ENCODE peak calls at places on chromosomes 5 and 9, in nine cellular contexts. I, E, A, R, S, D, M, H and U are unnamed samples.
A peak's percentile ranks its signal among the peaks of the same experiment; 100 is the strongest.

GRCh38 chr5:6780802-6781391 is 67.7 kb downstream of the TENT4A start:
- DNase-seq in I (no peak), E (no peak), A (peak; percentile 72), R (no peak), S (peak; percentile 52), D (no peak), M (peak; percentile 22), H (no peak), U (no peak)

GRCh38 chr5:158563774-158564390 is 535.8 kb downstream of the EBF1 start:
- DNase-seq in I (no peak), E (no peak), A (no peak), R (no peak), S (peak; percentile 26), D (no peak), M (no peak), H (no peak), U (no peak)

GRCh38 chr9:32954642-32955041 is 46.8 kb downstream of the APTX start:
- DNase-seq in I (no peak), E (peak; percentile 5), A (no peak), R (no peak), S (no peak), D (no peak), M (no peak), H (peak; percentile 63), U (peak; percentile 85)

GRCh38 chr5:1312206-1312605 is 17.3 kb upstream of the TERT start:
- DNase-seq in I (no peak), E (no peak), A (peak; percentile 19), R (no peak), S (peak; percentile 46), D (no peak), M (no peak), H (no peak), U (no peak)

GRCh38 chr5:111984044-111984443 is 227.1 kb upstream of the NREP start:
- DNase-seq in I (no peak), E (peak; percentile 67), A (no peak), R (no peak), S (no peak), D (no peak), M (no peak), H (peak; percentile 92), U (peak; percentile 99)

GRCh38 chr9:23153058-23153457 is 673.0 kb downstream of the ELAVL2 start:
- DNase-seq in I (no peak), E (no peak), A (peak; percentile 66), R (no peak), S (peak; percentile 23), D (no peak), M (no peak), H (no peak), U (no peak)

GRCh38 chr9:134536931-134537330 is 104.7 kb upstream of the COL5A1 start:
- DNase-seq in I (no peak), E (no peak), A (no peak), R (no peak), S (no peak), D (no peak), M (no peak), H (no peak), U (no peak)

GRCh38 chr9:136107155-136107952 is 11.3 kb downstream of the TMEM250 start:
- DNase-seq in I (no peak), E (no peak), A (no peak), R (peak; percentile 22), S (peak; percentile 38), D (no peak), M (no peak), H (no peak), U (no peak)

DNA sequence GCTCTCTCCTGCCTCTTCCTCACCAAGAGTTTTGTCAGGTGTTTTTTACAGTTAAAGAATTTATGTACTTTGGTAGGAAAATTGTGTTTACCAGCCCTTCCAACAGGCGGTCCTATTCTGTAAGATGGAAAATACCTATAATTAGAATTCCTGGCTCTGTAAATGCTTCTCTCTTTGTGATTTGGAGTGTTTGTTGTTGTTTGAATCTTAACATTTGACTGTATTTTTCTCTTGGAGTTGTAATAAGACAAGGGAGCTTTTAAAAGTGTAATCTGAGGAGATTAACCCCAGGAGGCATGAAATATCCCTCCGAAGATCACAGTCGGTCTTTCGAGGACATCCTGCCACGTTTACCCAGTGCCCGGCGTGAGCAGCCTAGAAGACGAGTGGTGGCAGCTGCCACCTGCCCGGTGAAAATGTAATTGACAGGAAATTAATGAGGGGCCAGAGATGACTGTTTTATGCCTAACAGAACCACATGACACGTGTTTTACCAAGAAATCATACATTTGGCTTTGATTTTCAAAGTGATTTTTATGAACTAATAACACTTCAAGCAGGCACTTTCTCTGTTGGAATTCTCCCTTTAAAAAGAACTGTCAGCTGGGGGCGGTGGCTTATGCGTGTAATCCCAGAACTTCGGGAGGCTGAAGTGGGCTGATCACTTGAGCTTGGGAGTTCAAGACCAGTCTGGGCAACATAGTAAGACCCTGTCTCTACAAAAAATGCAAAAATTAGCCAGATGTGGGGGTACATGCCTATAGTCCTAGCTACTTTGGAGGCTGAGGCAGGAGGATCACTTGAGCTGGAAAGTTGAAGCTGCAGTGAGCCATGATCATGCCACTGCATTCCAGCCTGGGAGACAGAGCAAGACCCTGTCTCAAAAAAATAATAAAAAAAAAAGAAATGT is 20.0 kb downstream of the ANKRD33B start:
- DNase-seq in I (no peak), E (no peak), A (no peak), R (no peak), S (peak; percentile 52), D (no peak), M (no peak), H (no peak), U (no peak)
- H3K4me3 ChIP-seq in I (no peak overlapping the region), E (no peak overlapping the region), A (no peak overlapping the region), R (no peak overlapping the region), S (peak overlapping the region; percentile 29), D (no peak overlapping the region), M (no peak overlapping the region), H (no peak overlapping the region), U (no peak overlapping the region)

DNA sequence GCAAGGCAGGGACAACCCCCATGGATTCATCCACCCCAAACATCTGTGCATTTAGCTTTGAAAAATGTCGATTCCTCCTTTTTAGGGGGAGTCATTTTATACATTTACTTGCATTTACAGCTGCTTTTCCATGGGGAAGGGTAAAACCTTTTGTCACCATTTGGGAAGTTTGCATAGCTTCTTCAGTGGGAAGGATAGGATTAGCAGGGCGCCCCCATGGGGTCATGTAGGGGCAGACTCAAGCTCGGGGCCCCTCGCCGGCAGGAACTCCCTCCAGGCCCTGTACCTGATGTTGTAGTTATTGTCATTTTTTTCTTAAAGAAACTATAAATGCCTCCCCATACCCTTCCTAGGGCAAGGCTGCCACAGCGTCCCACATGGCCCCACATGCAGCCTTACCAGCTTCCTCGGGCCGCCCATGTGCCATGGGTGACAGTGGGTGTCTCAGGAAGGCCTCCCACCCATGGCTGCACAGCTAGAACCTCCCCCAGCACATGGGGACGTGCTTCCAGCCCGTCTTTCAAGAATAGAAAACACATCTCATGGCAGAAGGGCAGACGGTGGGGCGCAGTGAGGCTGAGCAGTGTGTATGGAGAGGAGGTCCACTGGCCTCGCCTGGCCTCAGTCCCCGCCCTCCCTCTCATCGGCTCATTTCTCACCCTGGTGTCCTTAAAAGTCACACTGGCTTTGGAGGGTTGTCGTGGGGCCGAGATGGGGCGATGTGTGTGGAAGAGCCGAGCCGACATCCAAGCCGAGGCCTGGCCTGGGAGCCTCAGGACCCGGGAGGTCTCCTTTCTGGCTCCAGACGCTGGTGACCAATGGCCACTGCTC is 76.1 kb upstream of the OTULINL start:
- DNase-seq in I (no peak), E (no peak), A (peak; percentile 71), R (no peak), S (no peak), D (no peak), M (no peak), H (no peak), U (no peak)
- TF ChIP-seq CTCF in I (peak; percentile 9), E (peak; percentile 8), A (peak; percentile 68), R (no peak), S (peak; percentile 57), D (no peak), M (no peak), H (no peak), U (no peak)

GRCh38 chr5:32506251-32506661 is 61.7 kb upstream of the ZFR start:
- DNase-seq in I (no peak), E (no peak), A (no peak), R (no peak), S (no peak), D (no peak), M (no peak), H (peak; percentile 17), U (no peak)

GRCh38 chr5:32507738-32508434 is 63.3 kb upstream of the ZFR start:
- DNase-seq in I (no peak), E (no peak), A (no peak), R (no peak), S (no peak), D (peak; percentile 64), M (no peak), H (peak; percentile 95), U (peak; percentile 93)

GRCh38 chr5:32506809-32507208 is 62.3 kb upstream of the ZFR start:
- DNase-seq in I (no peak), E (no peak), A (no peak), R (no peak), S (no peak), D (peak; percentile 37), M (no peak), H (peak; percentile 91), U (peak; percentile 88)

GRCh38 chr5:32504923-32505596 is 60.5 kb upstream of the ZFR start:
- DNase-seq in I (no peak), E (peak; percentile 7), A (peak; percentile 50), R (peak; percentile 53), S (no peak), D (peak; percentile 93), M (peak; percentile 10), H (peak; percentile 94), U (peak; percentile 93)

DNA sequence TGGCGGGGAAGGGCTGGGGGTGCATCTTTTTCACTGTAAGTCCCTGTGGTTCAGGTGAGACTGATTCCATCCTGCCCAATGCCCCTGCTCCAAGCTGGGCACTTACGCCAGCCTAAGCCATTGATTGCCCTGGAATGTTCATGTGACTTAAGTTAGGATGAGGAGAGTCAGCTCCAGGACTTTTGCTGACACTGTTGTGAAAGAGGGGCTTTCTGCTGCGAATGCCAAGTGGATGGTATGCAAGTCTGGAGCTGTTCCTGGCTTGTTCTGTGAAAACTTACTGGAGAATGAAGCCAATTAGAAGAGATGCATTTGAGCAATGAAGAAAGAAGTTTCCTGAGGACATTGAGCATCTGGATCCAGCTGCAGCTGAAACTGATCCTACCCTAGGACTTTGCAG is 61.2 kb upstream of the ZFR start:
- DNase-seq in I (no peak), E (no peak), A (no peak), R (no peak), S (no peak), D (peak; percentile 34), M (no peak), H (peak; percentile 63), U (peak; percentile 48)
- H3K4me3 ChIP-seq in I (no peak overlapping the region), E (no peak overlapping the region), A (no peak overlapping the region), R (no peak overlapping the region), S (no peak overlapping the region), D (no peak overlapping the region), M (no peak overlapping the region), H (no peak overlapping the region), U (no peak overlapping the region)

GRCh38 chr5:93431255-93431654 is 149.8 kb downstream of the NR2F1-AS1 start:
- DNase-seq in I (no peak), E (no peak), A (no peak), R (no peak), S (no peak), D (no peak), M (no peak), H (peak; percentile 14), U (no peak)

GRCh38 chr5:93433422-93433821 is 147.6 kb downstream of the NR2F1-AS1 start:
- DNase-seq in I (no peak), E (peak; percentile 16), A (no peak), R (no peak), S (no peak), D (no peak), M (no peak), H (peak; percentile 96), U (peak; percentile 70)

GRCh38 chr5:93428868-93429267 is 152.2 kb downstream of the NR2F1-AS1 start:
- DNase-seq in I (no peak), E (no peak), A (no peak), R (no peak), S (no peak), D (no peak), M (no peak), H (peak; percentile 62), U (peak; percentile 75)

GRCh38 chr5:93430139-93430538 is 150.9 kb downstream of the NR2F1-AS1 start:
- DNase-seq in I (no peak), E (no peak), A (no peak), R (no peak), S (no peak), D (no peak), M (no peak), H (no peak), U (no peak)

GRCh38 chr5:93430673-93431192 is 150.3 kb downstream of the NR2F1-AS1 start:
- DNase-seq in I (no peak), E (no peak), A (no peak), R (no peak), S (no peak), D (no peak), M (no peak), H (no peak), U (no peak)
- TF ChIP-seq CTCF in I (no peak), E (no peak), A (peak; percentile 42), R (no peak), S (no peak), D (no peak), M (no peak), H (no peak), U (no peak)